ENCODE peak calls at places on chromosomes 16 and 17, in four cellular contexts. One of them, this sample, is unnamed.

GRCh38 chr17:17044846-17045561 is 2.7 kb downstream of the MPRIP start:
- DNase-seq in stimulated activated CD4-positive, alpha-beta T cell treated with anti-CD3 and anti-CD28 coated beads, Interleukin-15, amount 100 ng/mL, for 1 hour: no peak
- DNase-seq in iPS DF 19.7: no peak
- DNase-seq in ecto neural progenitor cell: peak
- DNase-seq in this sample: no peak

GRCh38 chr17:74820037-74820436 is 39.6 kb downstream of the GRIN2C start:
- DNase-seq in stimulated activated CD4-positive, alpha-beta T cell treated with anti-CD3 and anti-CD28 coated beads, Interleukin-15, amount 100 ng/mL, for 1 hour: no peak
- DNase-seq in iPS DF 19.7: no peak
- DNase-seq in ecto neural progenitor cell: no peak
- DNase-seq in this sample: no peak

GRCh38 chr17:68036304-68037147 is 991 bp downstream of the KPNA2 start:
- DNase-seq in stimulated activated CD4-positive, alpha-beta T cell treated with anti-CD3 and anti-CD28 coated beads, Interleukin-15, amount 100 ng/mL, for 1 hour: no peak
- DNase-seq in iPS DF 19.7: no peak
- DNase-seq in ecto neural progenitor cell: no peak
- DNase-seq in this sample: no peak

GRCh38 chr16:82736161-82736697 is 109.5 kb downstream of the CDH13 start:
- DNase-seq in stimulated activated CD4-positive, alpha-beta T cell treated with anti-CD3 and anti-CD28 coated beads, Interleukin-15, amount 100 ng/mL, for 1 hour: no peak
- DNase-seq in iPS DF 19.7: no peak
- DNase-seq in ecto neural progenitor cell: no peak
- DNase-seq in this sample: no peak

GRCh38 chr17:62652251-62653001 is 25.0 kb downstream of the MRC2 start:
- DNase-seq in stimulated activated CD4-positive, alpha-beta T cell treated with anti-CD3 and anti-CD28 coated beads, Interleukin-15, amount 100 ng/mL, for 1 hour: peak
- DNase-seq in iPS DF 19.7: no peak
- DNase-seq in ecto neural progenitor cell: peak
- DNase-seq in this sample: no peak

GRCh38 chr16:30585400-30586191 is at the start of gene ZNF785:
- DNase-seq in stimulated activated CD4-positive, alpha-beta T cell treated with anti-CD3 and anti-CD28 coated beads, Interleukin-15, amount 100 ng/mL, for 1 hour: peak
- DNase-seq in iPS DF 19.7: peak
- DNase-seq in ecto neural progenitor cell: peak
- DNase-seq in this sample: peak

GRCh38 chr17:29565643-29566472 is 979 bp downstream of the ABHD15 start:
- DNase-seq in stimulated activated CD4-positive, alpha-beta T cell treated with anti-CD3 and anti-CD28 coated beads, Interleukin-15, amount 100 ng/mL, for 1 hour: peak
- DNase-seq in iPS DF 19.7: no peak
- DNase-seq in ecto neural progenitor cell: peak
- DNase-seq in this sample: no peak

GRCh38 chr17:77436481-77436880 is 295.7 kb downstream of the SEC14L1 start:
- DNase-seq in stimulated activated CD4-positive, alpha-beta T cell treated with anti-CD3 and anti-CD28 coated beads, Interleukin-15, amount 100 ng/mL, for 1 hour: no peak
- DNase-seq in iPS DF 19.7: no peak
- DNase-seq in ecto neural progenitor cell: no peak
- DNase-seq in this sample: no peak